ENCODE peak calls at places on chromosome 19, in eight cellular contexts. D, L, Z, H, X, U, J and E are unnamed samples.

GRCh38 chr19:10762656-10763055 is 44.8 kb downstream of the DNM2 start:
- DNase-seq in U (no peak), D (no peak), L (no peak), H (peak), J (no peak), X (no peak), Z (no peak), E (no peak)

GRCh38 chr19:46426035-46426505 is 2.7 kb downstream of the PNMA8C start:
- DNase-seq in Z (no peak), J (no peak), D (no peak), X (no peak), H (no peak), U (no peak), L (peak), E (no peak)

GRCh38 chr19:57302020-57302465 is 18.2 kb upstream of the ZNF543 start:
- DNase-seq in U (peak), J (no peak), X (no peak), L (no peak), D (no peak), H (no peak), Z (peak), E (no peak)

GRCh38 chr19:35009424-35010415 is 9.6 kb downstream of the GRAMD1A start:
- DNase-seq in L (no peak), Z (no peak), D (no peak), X (no peak), U (no peak), J (no peak), H (no peak), E (no peak)

GRCh38 chr19:2171349-2172145 is 7.8 kb downstream of the DOT1L start:
- DNase-seq in J (peak), D (peak), X (no peak), U (peak), H (peak), L (no peak), Z (no peak), E (no peak)

GRCh38 chr19:38617764-38618589 is at the start of gene MAP4K1:
- DNase-seq in X (peak), D (peak), L (no peak), U (no peak), Z (no peak), J (no peak), H (peak), E (no peak)

GRCh38 chr19:56120371-56121179 is 520 bp downstream of the ZNF787 start:
- DNase-seq in J (peak), D (peak), U (peak), Z (peak), L (peak), H (peak), X (peak), E (peak)

GRCh38 chr19:33473644-33474305 is 47.8 kb downstream of the PEPD start:
- DNase-seq in Z (no peak), D (no peak), J (no peak), X (no peak), L (no peak), H (no peak), U (peak), E (no peak)

GRCh38 chr19:15488489-15489226 is 9.4 kb upstream of the PGLYRP2 start:
- DNase-seq in J (no peak), U (no peak), L (no peak), X (no peak), H (no peak), Z (no peak), D (no peak), E (no peak)

GRCh38 chr19:14615628-14616027 is 32.7 kb downstream of the CLEC17A start:
- DNase-seq in D (no peak), L (no peak), H (no peak), J (no peak), X (no peak), Z (no peak), U (no peak), E (no peak)

GRCh38 chr19:13260883-13261653 is 110.9 kb downstream of the IER2 start:
- DNase-seq in H (peak), Z (peak), D (peak), J (no peak), X (peak), U (peak), L (no peak), E (no peak)

GRCh38 chr19:42156571-42156970 is 24.3 kb upstream of the POU2F2 start:
- DNase-seq in U (no peak), L (no peak), H (no peak), Z (no peak), X (no peak), D (no peak), J (no peak), E (no peak)

GRCh38 chr19:3580156-3580955 is 4.9 kb upstream of the GIPC3 start:
- DNase-seq in J (no peak), D (no peak), L (no peak), Z (peak), H (no peak), X (no peak), U (peak), E (no peak)

GRCh38 chr19:7988307-7988706 is 17.1 kb downstream of the ELAVL1 start:
- DNase-seq in X (no peak), H (no peak), D (no peak), J (no peak), U (no peak), L (no peak), Z (no peak), E (no peak)

GRCh38 chr19:47582320-47582909 is 9.5 kb upstream of the ZNF541 start:
- DNase-seq in X (no peak), U (peak), Z (no peak), H (no peak), J (no peak), D (no peak), L (no peak), E (no peak)

GRCh38 chr19:46487178-46487801 is 8.4 kb downstream of the PNMA8B start:
- DNase-seq in Z (no peak), X (no peak), U (peak), L (no peak), H (no peak), D (no peak), J (no peak), E (no peak)

GRCh38 chr19:1470864-1471513 is 8.0 kb downstream of the C19orf25 start:
- DNase-seq in J (no peak), D (peak), X (no peak), L (no peak), Z (no peak), H (no peak), U (no peak), E (no peak)

GRCh38 chr19:58579473-58580142 is 6.5 kb upstream of the MZF1 start:
- DNase-seq in Z (no peak), J (no peak), D (no peak), L (no peak), U (no peak), H (no peak), X (no peak), E (no peak)

GRCh38 chr19:28239270-28239669 is 973.7 kb downstream of the UQCRFS1 start:
- DNase-seq in D (no peak), L (peak), Z (no peak), X (no peak), J (no peak), H (no peak), U (peak), E (no peak)

GRCh38 chr19:41554902-41555301 is 21.1 kb upstream of the CEACAM21 start:
- DNase-seq in J (no peak), X (peak), D (no peak), L (no peak), H (peak), Z (no peak), U (no peak), E (no peak)

GRCh38 chr19:23823952-23824389 is 65.3 kb upstream of the ZNF681 start:
- DNase-seq in H (peak), J (peak), Z (no peak), L (no peak), X (peak), D (peak), U (peak), E (no peak)

GRCh38 chr19:38665950-38666661 is 18.7 kb downstream of the ACTN4 start:
- DNase-seq in U (peak), Z (peak), X (no peak), J (no peak), H (no peak), L (no peak), D (no peak), E (no peak)

GRCh38 chr19:49746206-49746958 is 16.7 kb downstream of the TSKS start:
- DNase-seq in Z (no peak), D (peak), H (peak), X (no peak), U (peak), L (no peak), J (peak), E (no peak)

GRCh38 chr19:49114630-49115363 is 627 bp downstream of the LIN7B start:
- DNase-seq in L (no peak), H (no peak), U (peak), Z (peak), D (peak), J (peak), X (peak), E (no peak)

GRCh38 chr19:57068921-57069697 is 50.7 kb upstream of the USP29 start:
- DNase-seq in X (no peak), Z (no peak), J (no peak), U (no peak), D (peak), H (no peak), L (no peak), E (no peak)

GRCh38 chr19:35592226-35592625 is 6.3 kb downstream of the PMIS2 start:
- DNase-seq in D (no peak), U (peak), L (peak), X (peak), Z (no peak), J (peak), H (peak), E (no peak)

GRCh38 chr19:55585658-55586339 is 5.2 kb upstream of the ZNF579 start:
- DNase-seq in D (peak), J (peak), U (peak), Z (peak), L (peak), H (no peak), X (no peak), E (peak)

GRCh38 chr19:50794778-50795664 is 4.8 kb downstream of the ACP4 start:
- DNase-seq in J (no peak), U (no peak), X (peak), D (no peak), Z (no peak), L (no peak), H (peak), E (no peak)